ENCODE peak calls at places on chromosome 19, in six cellular contexts. Y, P, Q, W, I and V are unnamed samples.

GRCh38 chr19:43572172-43572588 is 3.1 kb downstream of the XRCC1 start:
- DNase-seq in Y (no peak), P (no peak), Q (no peak), W (no peak), I (no peak), V (no peak)

GRCh38 chr19:1251503-1252220 is 3.3 kb downstream of the MIDN start:
- DNase-seq in Y (peak), P (no peak), Q (no peak), W (peak), I (no peak), V (peak)

GRCh38 chr19:40721936-40722661 is 5.2 kb downstream of the ITPKC start:
- DNase-seq in Y (no peak), P (no peak), Q (no peak), W (no peak), I (no peak), V (no peak)

GRCh38 chr19:50500753-50501151 is 10.2 kb downstream of the JOSD2 start:
- DNase-seq in Y (no peak), P (peak), Q (peak), W (peak), I (no peak), V (no peak)

GRCh38 chr19:48660854-48661731 is 11.7 kb downstream of the NTN5 start:
- DNase-seq in Y (peak), P (peak), Q (peak), W (peak), I (peak), V (peak)

GRCh38 chr19:31340059-31341025 is 8.9 kb downstream of the TSHZ3 start:
- DNase-seq in Y (no peak), P (no peak), Q (no peak), W (no peak), I (peak), V (no peak)

GRCh38 chr19:8663920-8664670 is 33.7 kb downstream of the NFILZ start:
- DNase-seq in Y (no peak), P (no peak), Q (no peak), W (no peak), I (no peak), V (no peak)

GRCh38 chr19:58033741-58034475 is at the start of gene ZSCAN1:
- DNase-seq in Y (no peak), P (peak), Q (peak), W (peak), I (peak), V (peak)

GRCh38 chr19:1773173-1773572 is 19.9 kb downstream of the ONECUT3 start:
- DNase-seq in Y (no peak), P (no peak), Q (no peak), W (no peak), I (no peak), V (no peak)

GRCh38 chr19:10338940-10339339 is 484 bp downstream of the ICAM3 start:
- DNase-seq in Y (no peak), P (no peak), Q (no peak), W (no peak), I (no peak), V (no peak)

GRCh38 chr19:23509686-23510450 is 114.6 kb upstream of the ZNF91 start:
- DNase-seq in Y (no peak), P (no peak), Q (no peak), W (no peak), I (no peak), V (no peak)

GRCh38 chr19:12833418-12833746 is 997 bp downstream of the RTBDN start:
- DNase-seq in Y (no peak), P (no peak), Q (no peak), W (no peak), I (no peak), V (no peak)

GRCh38 chr19:41801682-41802317 is 5.4 kb downstream of the CEACAM3 start:
- DNase-seq in Y (no peak), P (no peak), Q (no peak), W (no peak), I (no peak), V (no peak)

GRCh38 chr19:45508931-45509691 is 1.8 kb downstream of the VASP start:
- DNase-seq in Y (peak), P (peak), Q (peak), W (peak), I (peak), V (peak)

GRCh38 chr19:11373166-11373884 is 1.1 kb upstream of the SWSAP1 start:
- DNase-seq in Y (peak), P (no peak), Q (peak), W (no peak), I (no peak), V (no peak)

GRCh38 chr19:50320051-50320450 is 9.1 kb downstream of the KCNC3 start:
- DNase-seq in Y (no peak), P (no peak), Q (no peak), W (no peak), I (no peak), V (peak)

GRCh38 chr19:58317481-58318072 is 9.2 kb upstream of the ZSCAN22 start:
- DNase-seq in Y (no peak), P (no peak), Q (peak), W (no peak), I (no peak), V (no peak)

GRCh38 chr19:10744848-10745293 is 27.0 kb downstream of the DNM2 start:
- DNase-seq in Y (no peak), P (no peak), Q (no peak), W (no peak), I (no peak), V (no peak)

GRCh38 chr19:6047741-6048231 is 62.5 kb downstream of the RFX2 start:
- DNase-seq in Y (no peak), P (no peak), Q (peak), W (no peak), I (no peak), V (no peak)

GRCh38 chr19:3366761-3367571 is 583 bp downstream of the NFIC start:
- DNase-seq in Y (peak), P (peak), Q (peak), W (peak), I (peak), V (peak)
- H3K27ac ChIP-seq in Y (peak), P (peak), Q (peak), W (peak), I (peak), V (peak)

GRCh38 chr19:47134533-47134932 is 3.9 kb downstream of the SAE1 start:
- DNase-seq in Y (no peak), P (no peak), Q (no peak), W (no peak), I (no peak), V (no peak)
- H3K27ac ChIP-seq in Y (no peak), P (no peak), Q (peak), W (no peak), I (no peak), V (no peak)

GRCh38 chr19:18158471-18158870 is 5.5 kb downstream of the PIK3R2 start:
- DNase-seq in Y (no peak), P (no peak), Q (no peak), W (no peak), I (no peak), V (no peak)
- H3K27ac ChIP-seq in Y (no peak), P (no peak), Q (no peak), W (no peak), I (no peak), V (no peak)

GRCh38 chr19:14073232-14073924 is 792 bp downstream of the MISP3 start:
- DNase-seq in Y (peak), P (peak), Q (peak), W (peak), I (peak), V (peak)

GRCh38 chr19:14078406-14078805 is 5.8 kb downstream of the MISP3 start:
- DNase-seq in Y (no peak), P (no peak), Q (no peak), W (no peak), I (no peak), V (no peak)

GRCh38 chr19:14070268-14071050 is 2.1 kb upstream of the MISP3 start:
- DNase-seq in Y (no peak), P (no peak), Q (no peak), W (peak), I (no peak), V (no peak)

GRCh38 chr19:14072535-14073231 is at the start of gene MISP3:
- DNase-seq in Y (peak), P (no peak), Q (peak), W (peak), I (no peak), V (peak)

GRCh38 chr19:14073925-14074838 is 1.6 kb downstream of the MISP3 start:
- DNase-seq in Y (peak), P (no peak), Q (peak), W (no peak), I (no peak), V (no peak)
- H3K27ac ChIP-seq in Y (peak), P (peak), Q (no peak), W (peak), I (peak), V (peak)

DNA sequence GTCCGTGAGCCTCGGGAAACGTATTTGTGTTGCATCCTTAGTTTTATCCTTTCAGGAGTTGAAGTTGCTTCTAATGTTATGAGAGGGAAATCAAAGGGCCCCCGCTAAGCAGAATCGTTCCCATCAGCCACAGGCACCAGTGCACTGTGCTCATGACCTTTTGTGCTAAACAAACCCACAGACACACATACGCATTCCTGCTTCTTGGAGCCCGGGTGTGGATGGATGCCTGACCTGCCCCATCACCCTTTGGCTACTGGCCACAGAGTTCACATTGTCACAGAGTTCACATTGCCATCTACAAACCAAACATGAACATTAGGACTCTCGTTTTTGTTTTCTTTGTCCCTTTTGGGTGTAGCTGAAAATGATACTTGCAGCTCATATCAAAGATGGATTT is 47.2 kb downstream of the CHST8 start:
- DNase-seq in Y (no peak), P (no peak), Q (no peak), W (no peak), I (no peak), V (no peak)
- H3K27ac ChIP-seq in Y (no peak), P (no peak), Q (no peak), W (no peak), I (no peak), V (no peak)

GRCh38 chr19:37935341-37935740 is 28.3 kb downstream of the SIPA1L3 start:
- DNase-seq in Y (no peak), P (no peak), Q (no peak), W (no peak), I (no peak), V (no peak)
- H3K27ac ChIP-seq in Y (no peak), P (no peak), Q (no peak), W (no peak), I (no peak), V (no peak)

DNA sequence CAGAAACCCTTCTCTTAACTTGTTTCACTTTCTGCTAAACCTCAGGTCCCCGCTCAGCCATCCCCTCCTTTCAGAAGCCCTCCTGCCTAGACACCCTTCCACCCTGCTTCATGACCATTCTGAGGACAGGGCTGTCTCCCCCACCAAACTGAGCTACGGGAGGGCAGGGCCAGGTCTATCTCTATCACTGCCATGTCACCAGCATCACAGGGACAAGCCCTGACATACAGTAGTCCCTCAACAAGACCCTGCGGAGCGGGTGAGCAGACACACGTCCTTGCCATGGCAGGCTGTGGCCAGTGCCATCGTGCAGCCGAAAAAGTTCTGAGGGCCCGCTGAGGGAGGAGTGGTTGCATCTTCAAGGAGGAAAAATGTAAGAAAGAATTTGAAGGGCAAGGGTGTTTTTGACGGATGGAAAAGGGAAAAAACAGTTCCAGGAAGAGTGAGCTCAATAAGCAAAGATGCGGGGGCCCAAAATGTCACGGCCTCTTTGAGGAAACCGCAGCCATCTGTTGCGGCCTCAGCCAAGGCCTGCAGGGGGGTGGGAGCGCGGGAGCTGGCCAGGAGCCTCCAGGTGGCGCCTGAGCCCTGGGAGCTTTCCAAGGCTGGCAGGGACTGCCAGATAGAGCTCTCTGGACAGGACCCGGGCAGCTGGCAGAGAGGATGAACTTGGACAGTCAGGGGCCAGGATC is 8.1 kb downstream of the PTGIR start:
- DNase-seq in Y (peak), P (no peak), Q (peak), W (peak), I (peak), V (no peak)
- H3K27ac ChIP-seq in Y (no peak), P (no peak), Q (no peak), W (no peak), I (no peak), V (no peak)